ENCODE peak calls at places on chromosomes 3 and 15, in four cellular contexts. P is H1, K is GM12878, Z is HepG2. X is an unnamed sample.

GRCh38 chr3:109089265-109089664 is 28.7 kb downstream of the MORC1 start:
- DNase-seq in P (no peak), K (no peak), Z (no peak), X (no peak)

GRCh38 chr15:31463521-31464102 is 137.0 kb downstream of the KLF13 start:
- DNase-seq in P (no peak), K (no peak), Z (no peak), X (no peak)

GRCh38 chr15:41832875-41833274 is 5.0 kb downstream of the JMJD7 start:
- DNase-seq in P (no peak), K (no peak), Z (no peak), X (no peak)

GRCh38 chr15:83174891-83175290 is 32.7 kb downstream of the HDGFL3 start:
- DNase-seq in P (no peak), K (no peak), Z (no peak), X (no peak)

GRCh38 chr15:34708422-34708821 is 46.4 kb downstream of the GJD2 start:
- DNase-seq in P (peak; percentile 15), K (no peak), Z (peak; percentile 28), X (peak; percentile 65)

GRCh38 chr3:181729071-181729915 is 17.6 kb downstream of the SOX2 start:
- DNase-seq in P (no peak), K (no peak), Z (no peak), X (no peak)

GRCh38 chr3:72317491-72317890 is 530.8 kb downstream of the SHQ1 start:
- DNase-seq in P (no peak), K (no peak), Z (no peak), X (no peak)

GRCh38 chr3:152834354-152835310 is at the start of gene P2RY1:
- DNase-seq in P (peak; percentile 69), K (peak; percentile 57), Z (no peak), X (peak; percentile 83)

GRCh38 chr3:136336329-136337100 is 86.4 kb downstream of the PCCB start:
- DNase-seq in P (no peak), K (no peak), Z (no peak), X (no peak)

GRCh38 chr3:114893361-114893760 is 253.7 kb downstream of the ZBTB20 start:
- DNase-seq in P (no peak), K (no peak), Z (no peak), X (no peak)

GRCh38 chr3:31625358-31625757 is 92.6 kb downstream of the STT3B start:
- DNase-seq in P (no peak), K (no peak), Z (no peak), X (no peak)

GRCh38 chr3:85533586-85533985 is 574.8 kb downstream of the CADM2 start:
- DNase-seq in P (no peak), K (no peak), Z (no peak), X (no peak)

GRCh38 chr15:38362355-38362754 is 91.6 kb upstream of the FAM98B start:
- DNase-seq in P (no peak), K (no peak), Z (no peak), X (no peak)

GRCh38 chr3:54427951-54428871 is 305.9 kb downstream of the CACNA2D3 start:
- DNase-seq in P (peak; percentile 43), K (peak; percentile 7), Z (peak; percentile 28), X (peak; percentile 37)

GRCh38 chr15:90769375-90769774 is 52.2 kb downstream of the BLM start:
- DNase-seq in P (no peak), K (no peak), Z (no peak), X (no peak)

GRCh38 chr3:66261318-66261717 is 40.5 kb downstream of the SLC25A26 start:
- DNase-seq in P (no peak), K (no peak), Z (no peak), X (no peak)

GRCh38 chr3:135224963-135225362 is 429.9 kb downstream of the EPHB1 start:
- DNase-seq in P (no peak), K (peak; percentile 25), Z (no peak), X (no peak)

GRCh38 chr3:39626198-39626597 is 158.7 kb downstream of the MOBP start:
- DNase-seq in P (no peak), K (no peak), Z (no peak), X (no peak)

GRCh38 chr3:188187055-188187454 is 33.1 kb downstream of the LPP start:
- DNase-seq in P (no peak), K (no peak), Z (no peak), X (no peak)

GRCh38 chr3:17136251-17136721 is 251.5 kb downstream of the PLCL2 start:
- DNase-seq in P (no peak), K (no peak), Z (no peak), X (no peak)

GRCh38 chr15:80942746-80943565 is 46.7 kb downstream of the MESD start:
- DNase-seq in P (no peak), K (no peak), Z (no peak), X (no peak)

DNA sequence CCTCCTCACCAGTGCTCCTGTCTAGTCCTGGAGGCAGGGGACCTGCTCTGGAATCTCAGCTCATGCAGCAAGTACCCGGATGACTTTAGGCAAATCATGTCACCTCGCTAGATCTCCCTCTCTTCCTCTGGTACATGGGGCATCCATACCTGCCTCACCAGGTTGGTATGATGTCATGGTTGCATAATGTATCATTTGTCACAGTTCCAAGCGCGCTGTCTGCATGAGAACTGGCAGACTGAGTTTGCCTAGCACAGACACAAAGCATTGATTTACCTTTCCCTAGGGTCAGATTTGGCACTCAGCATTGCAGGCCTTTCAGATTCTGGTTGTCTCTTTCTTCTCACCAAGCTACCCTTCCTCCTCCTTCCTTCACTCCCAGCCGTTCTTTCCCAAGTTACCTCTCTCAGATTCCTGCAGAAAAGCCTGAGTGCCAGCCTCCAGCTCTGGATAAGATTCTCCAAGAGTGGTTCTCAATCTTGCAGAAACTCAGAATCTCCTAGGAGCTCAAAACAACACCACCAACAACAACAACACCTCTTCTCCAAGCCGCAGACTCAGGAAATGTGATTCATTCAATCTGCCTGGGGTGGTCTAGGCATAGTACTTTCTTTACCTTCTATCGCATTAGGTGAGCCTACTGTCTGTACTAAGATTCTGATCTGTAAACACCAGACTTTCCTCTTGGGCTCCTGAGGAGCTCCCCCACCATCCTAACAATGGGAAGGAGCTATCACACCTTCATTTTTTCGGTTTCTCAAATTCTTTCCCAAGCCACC is 29.5 kb downstream of the FAM43A start:
- DNase-seq in P (no peak), K (no peak), Z (no peak), X (no peak)
- TF ChIP-seq TAF1 in P (no peak), K (no peak), Z (no peak), X (no peak)

GRCh38 chr3:62149962-62150361 is 223.4 kb downstream of the FEZF2 start:
- DNase-seq in P (no peak), K (no peak), Z (no peak), X (no peak)

GRCh38 chr3:62153231-62153630 is 220.1 kb downstream of the FEZF2 start:
- DNase-seq in P (no peak), K (no peak), Z (no peak), X (no peak)

GRCh38 chr3:62159056-62159455 is 214.3 kb downstream of the FEZF2 start:
- DNase-seq in P (no peak), K (no peak), Z (no peak), X (no peak)

GRCh38 chr3:62151591-62151990 is 221.8 kb downstream of the FEZF2 start:
- DNase-seq in P (no peak), K (no peak), Z (no peak), X (no peak)

DNA sequence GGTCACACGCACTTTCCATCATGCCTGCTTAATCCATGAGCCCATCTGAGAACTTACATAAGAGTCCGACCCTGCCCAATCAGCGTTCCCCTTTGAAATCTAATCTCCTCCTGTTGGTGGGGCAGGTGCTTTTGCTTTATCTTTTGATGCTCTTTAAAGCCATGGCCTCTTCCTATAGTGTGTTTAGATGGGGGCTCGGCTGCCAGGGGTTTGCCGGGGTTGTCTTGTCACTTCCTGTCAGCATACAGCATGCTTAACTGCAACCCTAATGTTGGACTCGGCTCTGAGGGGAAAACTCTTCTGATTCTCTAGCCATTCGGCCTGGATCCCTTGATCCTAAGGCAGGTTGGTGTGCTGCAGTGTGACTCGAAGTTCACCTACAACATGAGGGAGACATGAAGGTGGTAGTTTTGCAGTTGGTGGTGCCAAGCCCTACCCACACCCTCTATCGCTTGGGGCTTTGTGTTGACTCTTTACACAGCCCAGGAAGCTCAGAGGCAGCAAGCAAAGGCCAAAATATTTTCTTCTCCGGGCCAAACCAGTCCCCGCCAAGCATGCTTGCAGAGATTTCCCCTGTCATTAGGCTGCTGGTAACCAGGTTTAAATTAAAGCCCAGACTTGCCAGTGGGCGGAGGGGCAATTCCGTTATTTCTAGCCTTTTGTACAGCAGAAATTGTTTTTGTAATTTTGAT is 218.7 kb downstream of the FEZF2 start:
- DNase-seq in P (no peak), K (no peak), Z (peak; percentile 7), X (no peak)
- TF ChIP-seq USF2 in P (no peak), K (no peak), Z (no peak), X (no peak)

GRCh38 chr3:57557088-57557537 is 1.0 kb downstream of the PDE12 start:
- DNase-seq in P (no peak), K (no peak), Z (peak; percentile 46), X (peak; percentile 32)

GRCh38 chr3:57556459-57557087 is 499 bp downstream of the PDE12 start:
- DNase-seq in P (no peak), K (no peak), Z (no peak), X (peak; percentile 26)

GRCh38 chr3:57559526-57559925 is 3.5 kb downstream of the PDE12 start:
- DNase-seq in P (no peak), K (no peak), Z (no peak), X (no peak)

GRCh38 chr3:57555316-57555715 is 758 bp upstream of the PDE12 start:
- DNase-seq in P (no peak), K (no peak), Z (peak; percentile 29), X (no peak)

DNA sequence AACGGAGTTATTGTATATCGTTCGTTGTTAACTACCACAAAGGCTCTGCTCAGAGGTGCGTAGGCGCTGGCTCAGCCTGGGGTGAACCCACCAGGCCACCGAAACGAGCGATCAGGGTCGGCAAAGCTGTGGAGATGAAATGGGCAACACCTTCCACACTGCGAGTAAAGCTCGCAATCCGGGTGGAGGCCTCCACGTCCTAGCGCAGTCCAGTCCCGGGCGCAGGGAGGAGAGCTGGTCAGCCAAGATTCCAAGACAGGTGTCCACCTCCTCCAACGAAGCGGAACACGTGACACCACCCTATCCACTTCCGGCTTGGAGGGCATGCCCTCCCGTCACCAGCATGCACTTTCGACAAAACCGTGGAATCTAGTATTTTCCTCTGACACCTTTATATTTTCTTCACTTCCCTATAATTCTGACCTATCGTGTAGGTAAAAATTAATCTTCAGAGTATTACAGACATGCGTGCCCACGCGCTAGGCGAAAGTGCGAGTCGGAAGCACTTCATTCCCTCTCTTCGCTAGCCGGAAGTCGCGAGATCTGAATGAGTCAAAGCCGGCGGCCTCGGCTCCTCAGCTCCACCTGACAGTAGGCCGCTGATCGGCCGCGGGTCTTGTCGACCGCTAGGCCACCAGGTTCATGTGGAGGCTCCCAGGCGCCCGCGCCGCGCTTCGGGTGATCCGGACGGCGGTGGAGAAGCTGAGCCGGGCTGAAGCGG is at the start of gene PDE12:
- DNase-seq in P (peak; percentile 46), K (peak; percentile 95), Z (peak; percentile 88), X (peak; percentile 65)
- TF ChIP-seq EP300 in P (peak; percentile 88), K (peak; percentile 100), Z (peak; percentile 61), X (peak; percentile 98)

DNA sequence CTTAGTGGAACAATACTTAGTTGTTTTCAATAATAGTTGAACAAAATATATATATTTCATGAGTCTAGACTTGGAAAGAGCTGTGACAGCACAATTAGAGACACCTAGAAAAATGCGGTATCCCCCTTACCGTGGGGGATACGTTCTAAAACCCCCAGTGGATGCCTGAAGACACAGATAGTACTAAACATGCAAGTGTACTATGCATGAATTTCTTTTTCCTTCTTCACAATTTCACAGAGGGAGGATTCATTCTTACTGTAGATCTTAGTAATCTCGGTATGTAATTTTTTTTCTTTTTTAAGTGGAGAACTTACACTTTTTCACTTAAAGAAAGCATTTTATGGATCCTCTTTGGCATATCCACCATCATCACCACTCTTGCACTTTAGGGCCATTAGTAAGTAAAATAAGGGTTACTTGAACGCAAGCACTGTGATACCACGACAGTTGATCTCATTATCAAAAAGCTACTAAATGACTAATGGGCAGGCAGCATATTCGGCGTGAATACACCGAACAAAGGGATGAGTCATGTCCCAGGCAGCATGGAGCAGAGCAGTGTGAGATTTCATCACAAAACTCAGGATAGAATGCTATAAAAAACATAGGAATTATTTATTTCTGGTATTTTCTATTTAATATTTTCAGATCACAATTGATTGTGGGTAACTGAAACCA is 72.3 kb upstream of the ZNF280D start:
- DNase-seq in P (no peak), K (no peak), Z (no peak), X (no peak)
- TF ChIP-seq TAF1 in P (no peak), K (no peak), Z (no peak), X (no peak)

X was measured in K562.